ENCODE peak calls at places on chromosome 17, in six cellular contexts. C, V, P, I, Q and H are unnamed samples. For H3K4me1, the result is how much of the 10 kb centered on the place peaks cover.

GRCh38 chr17:50634123-50634914 is at the start of gene ABCC3:
- DNase-seq in Q (no peak), V (peak), P (peak), I (no peak), C (no peak), H (no peak)

GRCh38 chr17:78737332-78737731 is 44.7 kb downstream of the CYTH1 start:
- DNase-seq in P (peak), I (no peak), V (no peak), C (peak), Q (no peak), H (no peak)

GRCh38 chr17:78798695-78799559 is 16.9 kb upstream of the CYTH1 start:
- DNase-seq in Q (no peak), V (no peak), C (peak), I (peak), P (peak), H (no peak)

GRCh38 chr17:1362065-1362848 is 37.8 kb downstream of the YWHAE start:
- DNase-seq in V (no peak), C (no peak), I (peak), P (no peak), Q (no peak), H (no peak)

GRCh38 chr17:64291268-64291851 is 28.3 kb upstream of the TEX2 start:
- DNase-seq in P (no peak), C (no peak), I (no peak), V (no peak), Q (no peak), H (no peak)

GRCh38 chr17:65182233-65182632 is 45.1 kb downstream of the RGS9 start:
- DNase-seq in P (no peak), C (no peak), Q (no peak), V (no peak), I (no peak), H (no peak)

GRCh38 chr17:83073389-83074063 is 5.9 kb upstream of the METRNL start:
- DNase-seq in P (peak), I (no peak), V (peak), Q (no peak), C (no peak), H (no peak)

GRCh38 chr17:2562162-2562858 is 31.1 kb upstream of the PAFAH1B1 start:
- DNase-seq in I (peak), P (no peak), C (no peak), Q (no peak), V (no peak), H (no peak)

GRCh38 chr17:44241104-44241503 is 21.6 kb upstream of the UBTF start:
- DNase-seq in P (no peak), I (no peak), C (no peak), V (no peak), Q (no peak), H (no peak)

GRCh38 chr17:58786586-58787295 is 31.1 kb downstream of the PPM1E start:
- DNase-seq in V (no peak), I (no peak), P (peak), C (peak), Q (no peak), H (no peak)

GRCh38 chr17:64009571-64010402 is 10.6 kb downstream of the ICAM2 start:
- DNase-seq in Q (peak), C (peak), P (no peak), V (peak), I (no peak), H (no peak)

GRCh38 chr17:42402121-42402516 is 13.9 kb upstream of the STAT3 start:
- DNase-seq in C (peak), I (no peak), P (no peak), Q (no peak), V (peak), H (no peak)

GRCh38 chr17:62700964-62701705 is 73.7 kb downstream of the MRC2 start:
- DNase-seq in V (no peak), I (no peak), C (no peak), P (no peak), Q (no peak), H (no peak)

GRCh38 chr17:61464121-61464905 is 12.1 kb downstream of the TBX4 start:
- DNase-seq in I (no peak), Q (no peak), P (no peak), C (no peak), V (no peak), H (no peak)

GRCh38 chr17:58756246-58757161 is 850 bp downstream of the PPM1E start:
- DNase-seq in Q (no peak), I (no peak), P (peak), V (no peak), C (no peak), H (no peak)

GRCh38 chr17:75976175-75976848 is 2.7 kb downstream of the ACOX1 start:
- DNase-seq in P (no peak), C (peak), Q (no peak), V (peak), I (no peak), H (no peak)

GRCh38 chr17:13405807-13406206 is 195.9 kb downstream of the HS3ST3A1 start:
- DNase-seq in C (no peak), V (no peak), I (no peak), P (no peak), Q (no peak), H (no peak)

GRCh38 chr17:80021600-80021999 is 14.1 kb downstream of the TBC1D16 start:
- DNase-seq in I (no peak), P (no peak), C (no peak), V (no peak), Q (no peak), H (no peak)
- H3K4me1 ChIP-seq in I (under half), P (under half), C (under half), V (under half), Q (under half), H (under half)

GRCh38 chr17:8979715-8980114 is 14.2 kb upstream of the PIK3R5 start:
- DNase-seq in I (no peak), Q (no peak), C (no peak), V (no peak), P (no peak), H (no peak)
- H3K4me1 ChIP-seq in I (under half), Q (under half), C (under half), V (under half), P (under half), H (under half)

DNA sequence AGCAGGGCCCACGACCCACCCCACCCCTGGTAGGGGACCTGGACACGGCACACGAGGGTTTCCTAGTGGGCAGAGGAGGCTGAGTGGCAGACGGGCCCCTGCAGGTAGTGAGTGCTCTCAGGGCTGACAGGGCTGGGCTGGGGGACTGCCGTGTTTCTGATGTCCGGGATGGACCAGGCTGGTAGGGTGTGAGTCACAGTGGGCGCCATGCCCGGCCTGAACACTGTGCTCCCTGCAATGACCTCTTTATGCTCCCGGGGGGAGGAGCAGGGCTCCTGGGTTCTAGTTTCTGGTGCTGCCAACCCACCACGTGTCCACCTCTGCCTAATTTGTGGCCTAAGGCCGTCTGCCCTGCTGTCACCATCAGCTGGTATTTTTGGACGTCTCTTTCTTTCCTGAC is 26.3 kb downstream of the ARHGAP23 start:
- DNase-seq in P (peak), I (no peak), C (peak), Q (peak), V (no peak), H (peak)
- H3K4me1 ChIP-seq in P (under half), I (under half), C (under half), Q (half or more), V (under half), H (half or more)

DNA sequence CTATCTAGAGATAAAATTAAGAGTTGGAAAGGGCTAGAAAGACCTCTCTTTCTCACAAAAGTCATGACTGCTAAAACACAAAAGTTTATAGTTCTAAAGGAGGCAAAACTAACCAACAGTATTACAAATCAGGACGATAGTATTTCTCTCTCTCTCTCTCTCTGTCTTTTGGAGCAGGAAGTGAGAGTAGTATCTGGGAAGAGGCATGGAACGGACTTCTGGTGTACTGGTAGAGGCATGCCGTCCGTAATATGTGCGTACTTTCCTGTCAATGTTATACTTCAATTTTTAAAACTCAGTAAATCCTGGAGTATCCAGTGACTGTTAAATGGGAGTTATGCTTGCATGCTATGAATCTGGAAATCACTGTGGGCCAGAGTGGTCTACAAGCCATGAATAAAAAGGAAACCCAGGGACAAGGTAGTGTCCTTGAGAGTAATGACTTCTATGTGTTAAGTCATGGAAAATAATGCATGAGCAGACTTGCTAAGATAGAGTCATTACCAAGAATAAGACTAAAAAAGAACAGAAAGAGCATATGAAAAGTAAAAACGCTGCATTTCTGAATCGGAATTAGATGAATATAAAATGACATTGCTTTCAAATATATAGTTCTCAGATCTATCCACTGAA is 49.8 kb upstream of the ANKFY1 start:
- DNase-seq in V (no peak), P (peak), C (no peak), Q (no peak), I (no peak), H (no peak)
- H3K4me1 ChIP-seq in V (under half), P (half or more), C (under half), Q (half or more), I (under half), H (under half)

DNA sequence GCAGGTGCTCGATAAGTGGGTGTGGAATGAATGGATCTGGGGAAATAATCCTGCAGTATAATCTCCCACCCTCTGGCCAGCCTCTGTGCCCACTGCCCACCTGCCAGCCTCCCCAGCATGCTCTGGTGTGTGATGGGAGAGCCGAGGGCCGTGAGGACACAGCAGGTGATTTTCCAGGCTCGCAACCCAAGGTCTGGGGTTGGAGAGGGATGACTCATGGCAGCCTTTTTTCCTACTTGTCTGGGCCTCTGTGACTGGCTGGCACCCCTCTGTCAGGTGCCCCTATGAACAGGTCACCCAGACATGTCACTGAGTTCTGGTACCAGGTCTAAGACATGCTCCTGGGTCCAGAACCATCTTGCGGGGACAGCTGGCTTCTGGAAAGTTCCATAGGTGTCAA is 385.7 kb upstream of the TNRC6C start:
- DNase-seq in Q (no peak), V (no peak), I (no peak), P (no peak), C (no peak), H (no peak)
- H3K4me1 ChIP-seq in Q (under half), V (under half), I (under half), P (under half), C (under half), H (under half)

GRCh38 chr17:3923466-3924190 is 7.4 kb upstream of the P2RX1 start:
- DNase-seq in C (no peak), I (no peak), Q (no peak), P (no peak), V (no peak), H (no peak)

GRCh38 chr17:3925684-3926537 is 9.6 kb upstream of the P2RX1 start:
- DNase-seq in C (no peak), I (no peak), P (no peak), Q (no peak), V (no peak), H (no peak)

GRCh38 chr17:3922765-3923164 is 6.5 kb upstream of the P2RX1 start:
- DNase-seq in V (no peak), I (no peak), P (no peak), Q (no peak), C (no peak), H (no peak)

GRCh38 chr17:3926860-3927627 is 10.8 kb upstream of the P2RX1 start:
- DNase-seq in I (no peak), V (no peak), P (no peak), C (no peak), Q (no peak), H (no peak)

GRCh38 chr17:3924421-3925350 is 8.4 kb upstream of the P2RX1 start:
- DNase-seq in P (no peak), I (no peak), C (no peak), V (peak), Q (no peak), H (no peak)
- H3K4me1 ChIP-seq in P (under half), I (under half), C (under half), V (under half), Q (under half), H (under half)